ENCODE peak calls at places on chromosomes 5 and 9, in five cellular contexts. P is NCI-H524 treated with DMSO at 0.1 percent for 48 hours; C is endothelial cell; A is heart left ventricle; S is stimulated activated CD4-positive, alpha-beta T cell treated with anti-CD3 and anti-CD28 coated beads, Interleukin-1b, Interleukin-23, amount 100 ng/mL, for 24 hours. T is an unnamed sample.

GRCh38 chr5:159913048-159913447 is 3.2 kb upstream of the ADRA1B start:
- DNase-seq in P (no peak), C (no peak), S (no peak), A (no peak), T (no peak)

GRCh38 chr9:79621916-79622575 is 50.3 kb downstream of the TLE4 start:
- DNase-seq in S (no peak), A (no peak), C (no peak), P (no peak), T (no peak)

GRCh38 chr9:74800226-74800625 is 87.5 kb downstream of the TRPM6 start:
- DNase-seq in A (no peak), C (no peak), P (no peak), S (no peak), T (no peak)

GRCh38 chr5:162068412-162068811 is 839 bp downstream of the GABRG2 start:
- DNase-seq in P (no peak), S (no peak), A (peak), C (peak), T (peak)

GRCh38 chr5:32810812-32811211 is 99.7 kb downstream of the NPR3 start:
- DNase-seq in P (no peak), C (no peak), S (no peak), A (no peak), T (no peak)

GRCh38 chr5:148972958-148973357 is 89.9 kb downstream of the SH3TC2 start:
- DNase-seq in S (no peak), P (no peak), A (no peak), C (peak), T (peak)

GRCh38 chr5:102107865-102108264 is 188.2 kb downstream of the SLCO4C1 start:
- DNase-seq in P (no peak), C (no peak), A (no peak), S (no peak), T (no peak)

GRCh38 chr9:84331119-84331791 is 9.3 kb downstream of the SLC28A3 start:
- DNase-seq in S (no peak), P (no peak), A (no peak), C (no peak), T (no peak)

GRCh38 chr9:76433406-76433805 is 25.6 kb upstream of the GCNT1 start:
- DNase-seq in S (no peak), C (no peak), P (no peak), A (no peak), T (no peak)

GRCh38 chr5:89342106-89342876 is 459.3 kb upstream of the MEF2C start:
- DNase-seq in C (no peak), S (no peak), P (no peak), A (no peak), T (no peak)

GRCh38 chr5:36790847-36791246 is 85.7 kb upstream of the NIPBL start:
- DNase-seq in A (no peak), P (no peak), C (no peak), S (no peak), T (no peak)

GRCh38 chr5:148653840-148654781 is at the start of gene HTR4:
- DNase-seq in A (no peak), S (no peak), P (no peak), C (peak), T (peak)

GRCh38 chr9:2599896-2600295 is 21.7 kb upstream of the VLDLR start:
- DNase-seq in C (no peak), A (no peak), P (no peak), S (no peak), T (no peak)

GRCh38 chr9:86202338-86202882 is 57.0 kb downstream of the C9orf153 start:
- DNase-seq in P (no peak), S (no peak), A (no peak), C (peak), T (peak)

GRCh38 chr5:395921-396714 is 46.9 kb upstream of the EXOC3 start:
- DNase-seq in S (no peak), C (no peak), A (no peak), P (no peak), T (no peak)

GRCh38 chr9:12014488-12014887 is 678.7 kb upstream of the TYRP1 start:
- DNase-seq in A (no peak), C (no peak), P (no peak), S (no peak), T (no peak)

GRCh38 chr9:126486276-126486675 is 127.5 kb upstream of the LMX1B start:
- DNase-seq in C (no peak), A (no peak), P (no peak), S (no peak), T (no peak)

GRCh38 chr5:158464383-158464782 is 605.4 kb upstream of the CLINT1 start:
- DNase-seq in P (no peak), S (no peak), A (no peak), C (no peak), T (no peak)

GRCh38 chr5:140967226-140967893 is 1.1 kb downstream of the PCDHAC2 start:
- DNase-seq in S (no peak), C (no peak), P (no peak), A (no peak), T (no peak)

T was measured in BE2C.